ENCODE peak calls at places on chromosome 22, in eight cellular contexts. P, J, W, I, D, Q, K and S are unnamed samples.

GRCh38 chr22:17366830-17367229 is 2.4 kb upstream of the CECR2 start:
- DNase-seq in K (peak; percentile 65), Q (no peak), D (peak; percentile 53), P (peak; percentile 77), W (peak; percentile 18), J (peak; percentile 81), I (no peak), S (no peak)

GRCh38 chr22:36467946-36468345 is 13.5 kb downstream of the TXN2 start:
- DNase-seq in I (peak; percentile 89), J (no peak), P (peak; percentile 76), D (peak; percentile 92), Q (no peak), K (no peak), W (peak; percentile 58), S (peak; percentile 78)

GRCh38 chr22:21738966-21739365 is 3.4 kb upstream of the YPEL1 start:
- DNase-seq in J (no peak), I (no peak), Q (no peak), P (no peak), W (no peak), D (no peak), K (no peak), S (no peak)

GRCh38 chr22:43880743-43881055 is 11.1 kb downstream of the PNPLA5 start:
- DNase-seq in W (no peak), Q (no peak), P (no peak), D (no peak), J (peak; percentile 61), I (no peak), K (no peak), S (no peak)

GRCh38 chr22:30941363-30941740 is 27.2 kb downstream of the MORC2 start:
- DNase-seq in K (no peak), Q (peak; percentile 9), P (no peak), I (peak; percentile 81), W (no peak), J (no peak), D (no peak), S (no peak)

GRCh38 chr22:37802310-37803194 is 5.2 kb upstream of the GCAT start:
- DNase-seq in W (no peak), P (peak; percentile 80), J (no peak), D (peak; percentile 65), Q (no peak), I (no peak), K (peak; percentile 66), S (no peak)

GRCh38 chr22:45742866-45743450 is 71.3 kb downstream of the ATXN10 start:
- DNase-seq in Q (no peak), K (no peak), I (no peak), J (no peak), P (no peak), W (no peak), D (peak; percentile 73), S (peak; percentile 11)

GRCh38 chr22:41983516-41983915 is 14.3 kb downstream of the SEPTIN3 start:
- DNase-seq in D (peak; percentile 56), I (no peak), J (no peak), P (no peak), Q (no peak), W (no peak), K (no peak), S (no peak)

GRCh38 chr22:17581056-17581455 is 17.8 kb downstream of the SLC25A18 start:
- DNase-seq in K (no peak), D (no peak), J (no peak), P (no peak), I (no peak), W (no peak), Q (no peak), S (no peak)

GRCh38 chr22:33112606-33113005 is 54.4 kb upstream of the SYN3 start:
- DNase-seq in D (no peak), J (no peak), P (no peak), I (no peak), K (no peak), W (no peak), Q (no peak), S (no peak)

GRCh38 chr22:28893810-28894209 is 10.4 kb downstream of the ZNRF3 start:
- DNase-seq in D (no peak), I (no peak), P (no peak), Q (no peak), K (no peak), W (no peak), J (no peak), S (no peak)

GRCh38 chr22:36413022-36413770 is 25.4 kb upstream of the MYH9 start:
- DNase-seq in Q (no peak), K (no peak), I (no peak), D (no peak), W (no peak), J (no peak), P (no peak), S (peak; percentile 26)

GRCh38 chr22:30325065-30325720 is 1.5 kb downstream of the TBC1D10A start:
- DNase-seq in K (no peak), P (no peak), J (no peak), Q (no peak), I (no peak), D (peak; percentile 84), W (no peak), S (peak; percentile 77)

GRCh38 chr22:43432883-43433415 is 21.1 kb downstream of the MPPED1 start:
- DNase-seq in P (no peak), D (no peak), J (peak; percentile 33), I (no peak), Q (no peak), W (no peak), K (no peak), S (no peak)

GRCh38 chr22:42961815-42962214 is 53.1 kb downstream of the PACSIN2 start:
- DNase-seq in K (no peak), Q (no peak), P (no peak), I (no peak), J (no peak), D (no peak), W (no peak), S (no peak)

GRCh38 chr22:44920183-44920582 is 89.6 kb downstream of the PHF21B start:
- DNase-seq in Q (no peak), I (no peak), K (no peak), J (peak; percentile 32), W (no peak), P (peak; percentile 31), D (no peak), S (no peak)

GRCh38 chr22:17832665-17833064 is 58.4 kb upstream of the BID start:
- DNase-seq in J (no peak), I (no peak), D (no peak), K (no peak), W (no peak), P (no peak), Q (no peak), S (no peak)

DNA sequence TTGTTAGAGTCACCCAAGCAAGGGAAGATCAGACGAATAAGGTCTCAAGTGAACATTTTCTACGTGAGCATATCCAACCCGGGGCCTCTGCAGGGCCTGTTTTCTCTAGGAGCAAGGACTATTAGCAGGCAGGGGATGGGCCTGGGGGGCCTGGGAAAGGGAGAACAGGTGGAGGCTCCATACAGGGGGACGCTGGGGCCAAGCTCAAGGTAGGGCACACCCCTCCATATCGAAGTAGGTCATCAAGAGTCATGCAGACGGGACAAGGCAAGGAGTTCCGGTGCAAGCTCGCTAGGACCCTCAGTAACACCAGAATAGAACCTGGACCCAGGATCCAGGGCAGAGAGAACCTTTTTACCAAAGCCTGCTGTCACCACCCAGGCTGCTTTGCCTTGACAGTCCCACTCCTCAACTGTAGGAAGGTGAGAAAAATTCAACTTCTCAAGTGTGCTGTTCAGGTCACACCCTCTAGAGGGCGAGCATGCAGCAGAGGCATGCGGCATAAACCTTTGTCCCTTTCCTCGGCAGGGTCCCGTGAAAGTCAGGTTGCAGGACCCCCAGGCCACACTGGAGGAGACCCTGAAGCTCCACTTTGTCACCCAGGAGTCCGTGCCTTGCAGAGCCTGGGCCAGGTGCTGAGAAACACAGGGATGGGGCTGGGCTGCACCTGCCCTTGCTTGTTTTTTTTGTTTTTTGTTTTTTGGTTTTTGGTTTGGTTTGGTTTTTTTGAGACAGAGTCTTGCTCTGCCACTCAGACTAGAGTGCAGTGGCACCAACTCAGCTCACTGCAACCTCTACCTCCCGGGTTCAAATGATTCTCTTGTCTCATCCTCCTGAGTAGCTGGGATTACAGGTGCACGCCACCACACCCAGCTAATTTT is 8.6 kb upstream of the APOBEC3B start:
- DNase-seq in P (no peak), J (peak; percentile 74), K (peak; percentile 62), I (no peak), W (no peak), D (peak; percentile 49), Q (peak; percentile 14), S (peak; percentile 33)
- TF ChIP-seq CTCF in P (peak; percentile 65), J (no peak), K (peak; percentile 86), I (peak; percentile 75), W (peak; percentile 68), D (peak; percentile 89), Q (peak; percentile 88), S (peak; percentile 84)

DNA sequence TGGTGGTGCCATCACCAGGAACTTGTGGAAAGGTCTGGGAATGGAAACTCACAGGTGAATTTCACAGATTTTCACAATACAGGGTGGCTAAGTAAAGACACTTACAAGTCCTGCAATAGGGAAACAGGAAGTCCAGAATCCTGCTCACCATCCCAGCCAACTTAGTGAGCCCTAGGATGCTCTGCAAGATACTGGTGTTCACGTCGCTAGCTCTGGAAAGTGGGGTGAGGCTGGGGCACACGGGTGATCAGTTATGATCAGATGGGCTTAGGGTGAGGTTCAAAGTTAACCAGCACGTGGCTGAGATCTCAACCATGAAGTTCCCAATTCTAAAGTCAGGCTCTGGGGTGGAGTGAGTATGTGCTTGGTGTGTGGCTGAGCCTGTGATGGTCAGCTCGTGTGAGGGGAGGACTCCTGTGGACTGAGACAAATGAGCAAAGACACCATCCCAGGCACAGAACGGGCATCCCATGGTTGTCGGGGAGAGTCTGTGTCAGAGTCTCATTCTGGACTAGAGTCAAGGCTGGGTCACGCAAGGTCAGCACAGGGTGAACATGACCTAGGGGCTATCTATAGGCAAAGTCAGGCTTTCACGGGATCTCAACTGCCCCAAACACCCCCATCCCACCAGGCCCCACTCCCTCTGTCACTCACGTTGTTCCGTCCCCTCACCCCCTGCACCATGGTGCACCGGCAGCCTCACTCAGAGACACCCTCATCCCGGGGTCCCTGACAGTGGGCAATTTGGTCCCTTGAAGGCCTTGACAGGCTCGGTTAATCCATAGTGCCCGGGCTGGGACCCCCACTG is 23.9 kb downstream of the IGLL5 start:
- DNase-seq in K (no peak), W (no peak), J (peak; percentile 71), P (peak; percentile 16), D (no peak), Q (no peak), I (no peak), S (no peak)
- TF ChIP-seq CTCF in K (no peak), W (no peak), J (no peak), P (no peak), D (no peak), Q (no peak), I (no peak), S (no peak)

DNA sequence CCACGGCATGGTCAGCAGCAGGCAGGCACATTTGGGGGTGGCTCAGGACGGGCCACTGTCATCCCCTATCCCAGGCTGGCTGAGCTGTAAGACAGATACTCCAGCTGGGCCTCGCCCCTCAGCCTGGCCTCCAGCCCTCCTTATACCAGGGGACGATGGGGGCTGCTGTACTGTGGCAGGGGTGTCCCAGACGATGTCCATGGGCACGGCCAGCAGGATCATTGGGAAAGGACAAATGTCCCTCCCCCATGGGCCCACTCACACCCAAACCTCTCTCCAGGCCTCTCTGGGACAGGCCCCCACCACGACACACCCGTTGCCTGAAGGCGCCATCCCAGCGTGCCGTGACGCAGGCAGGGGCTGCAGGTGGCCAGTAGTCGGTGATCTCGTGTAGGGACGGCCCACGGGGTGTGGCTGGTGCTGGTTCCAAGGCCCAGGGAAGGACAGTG is 1.5 kb upstream of the IL17REL start:
- DNase-seq in P (peak; percentile 44), I (no peak), W (no peak), K (no peak), J (no peak), D (no peak), Q (no peak), S (no peak)
- TF ChIP-seq CTCF in P (no peak), I (no peak), W (no peak), K (no peak), J (no peak), D (no peak), Q (no peak), S (no peak)

GRCh38 chr22:47452184-47452583 is 689.7 kb downstream of the TBC1D22A start:
- DNase-seq in J (no peak), I (no peak), P (no peak), Q (no peak), D (no peak), W (peak; percentile 68), K (no peak), S (no peak)
- TF ChIP-seq CTCF in J (peak; percentile 14), I (no peak), P (peak; percentile 26), Q (no peak), D (peak; percentile 17), W (peak; percentile 93), K (peak; percentile 20), S (peak; percentile 32)